ENCODE peak calls at places on chromosomes 16 and 17, in seven cellular contexts. D is adipocyte; C is stimulated activated CD8-positive, alpha-beta memory T cell treated with anti-CD3 and anti-CD28 coated beads, Interleukin-7, amount 100 ng/mL, for 24 hours; Q is thoracic aorta; N is cerebellar cortex; Y is non-pigmented ciliary epithelial cell; S is SK-N-DZ. X is an unnamed sample.

GRCh38 chr17:30924341-30924740 is 2.6 kb downstream of the ADAP2 start:
- DNase-seq in D (no peak), C (no peak), Q (no peak), N (no peak), Y (no peak), S (no peak), X (no peak)

GRCh38 chr17:29078183-29079045 is 35.5 kb downstream of the PIPOX start:
- DNase-seq in D (peak), C (no peak), Q (no peak), N (no peak), Y (no peak), S (no peak), X (no peak)

GRCh38 chr16:75341934-75342811 is 90.7 kb upstream of the BCAR1 start:
- DNase-seq in D (peak), C (no peak), Q (no peak), N (no peak), Y (no peak), S (no peak), X (no peak)

GRCh38 chr17:73182616-73183310 is 10.1 kb upstream of the COG1 start:
- DNase-seq in D (no peak), C (no peak), Q (no peak), N (peak), Y (no peak), S (no peak), X (no peak)

GRCh38 chr17:34998205-34998604 is 17.9 kb downstream of the LIG3 start:
- DNase-seq in D (peak), C (peak), Q (peak), N (peak), Y (no peak), S (peak), X (peak)

GRCh38 chr17:59527325-59527917 is 38.0 kb upstream of the DHX40 start:
- DNase-seq in D (no peak), C (no peak), Q (no peak), N (peak), Y (no peak), S (no peak), X (no peak)

GRCh38 chr17:5164465-5164864 is 27.2 kb downstream of the ZNF594 start:
- DNase-seq in D (no peak), C (no peak), Q (no peak), N (no peak), Y (no peak), S (no peak), X (no peak)

GRCh38 chr16:10338426-10338825 is 47.4 kb upstream of the ATF7IP2 start:
- DNase-seq in D (peak), C (no peak), Q (no peak), N (no peak), Y (no peak), S (no peak), X (no peak)

GRCh38 chr17:329794-330420 is 22.7 kb downstream of the RPH3AL start:
- DNase-seq in D (no peak), C (no peak), Q (no peak), N (no peak), Y (no peak), S (no peak), X (no peak)

GRCh38 chr17:32111141-32111771 is 31.0 kb upstream of the RHOT1 start:
- DNase-seq in D (peak), C (no peak), Q (peak), N (peak), Y (peak), S (peak), X (peak)

GRCh38 chr16:75233611-75233938 is 14.8 kb downstream of the CTRB1 start:
- DNase-seq in D (no peak), C (no peak), Q (no peak), N (no peak), Y (no peak), S (no peak), X (no peak)